ENCODE peak calls at places on chromosomes 11 and 22, in four cellular contexts. D is activated gamma-delta T cell treated with anti-CD3 and anti-CD28 coated beads, Interleukin-2, amount 50 U/mL, for 16 hours; Y is choroid plexus epithelial cell; Q is stimulated activated CD8-positive, alpha-beta memory T cell treated with anti-CD3 and anti-CD28 coated beads, Interleukin-12 subunit alpha, Interleukin-12 subunit beta, amount 100 ng/mL, for 4 hours. H is an unnamed sample.

GRCh38 chr11:122202951-122203456 is 87.0 kb upstream of the BLID start:
- DNase-seq in D (no peak), Q (no peak), Y (peak; percentile 86), H (peak; percentile 8)

GRCh38 chr11:68140496-68141246 is 19.5 kb upstream of the CHKA start:
- DNase-seq in D (no peak), Q (no peak), Y (no peak), H (no peak)

GRCh38 chr22:26768986-26769385 is 111.6 kb downstream of the MIAT start:
- DNase-seq in D (no peak), Q (no peak), Y (no peak), H (no peak)

GRCh38 chr11:57599381-57599780 is 1.9 kb downstream of the SERPING1 start:
- DNase-seq in D (no peak), Q (no peak), Y (peak; percentile 16), H (no peak)

GRCh38 chr22:42376721-42377177 is 55.5 kb downstream of the NFAM1 start:
- DNase-seq in Q (no peak), Y (peak; percentile 41), D (no peak), H (no peak)

GRCh38 chr11:114170226-114170625 is 110.7 kb downstream of the ZBTB16 start:
- DNase-seq in D (no peak), Y (no peak), Q (no peak), H (no peak)

GRCh38 chr22:44212936-44213335 is 32.2 kb downstream of the PARVG start:
- DNase-seq in Q (no peak), D (no peak), Y (no peak), H (no peak)

GRCh38 chr22:45202333-45203149 is 38.2 kb downstream of the KIAA0930 start:
- DNase-seq in Q (no peak), Y (no peak), D (no peak), H (no peak)

GRCh38 chr11:57190548-57190947 is 8.8 kb downstream of the LRRC55 start:
- DNase-seq in Y (no peak), D (no peak), Q (no peak), H (no peak)

GRCh38 chr11:10930961-10931760 is 73.3 kb upstream of the ZBED5 start:
- DNase-seq in Q (peak; percentile 34), Y (peak; percentile 68), D (peak; percentile 8), H (no peak)

GRCh38 chr22:34639911-34640310 is 426.0 kb upstream of the ISX start:
- DNase-seq in Q (no peak), D (no peak), Y (no peak), H (no peak)

GRCh38 chr11:34606326-34607120 is 14.4 kb upstream of the EHF start:
- DNase-seq in D (no peak), Q (no peak), Y (no peak), H (no peak)

GRCh38 chr22:38770257-38770949 is 14.6 kb upstream of the SUN2 start:
- DNase-seq in Y (no peak), Q (no peak), D (no peak), H (no peak)

GRCh38 chr22:17562906-17563870 is at the start of gene SLC25A18:
- DNase-seq in Q (no peak), D (no peak), Y (peak; percentile 92), H (no peak)

GRCh38 chr11:70606951-70607330 is 208.6 kb downstream of the CTTN start:
- DNase-seq in Y (no peak), Q (no peak), D (no peak), H (no peak)

GRCh38 chr11:58003036-58003435 is 20.6 kb upstream of the OR9Q1 start:
- DNase-seq in D (no peak), Q (no peak), Y (no peak), H (no peak)

GRCh38 chr11:119449498-119449897 is 26.5 kb upstream of the THY1 start:
- DNase-seq in D (no peak), Q (no peak), Y (no peak), H (no peak)

GRCh38 chr22:50696799-50697561 is 24.4 kb downstream of the SHANK3 start:
- DNase-seq in Q (no peak), Y (peak; percentile 14), D (no peak), H (no peak)

GRCh38 chr11:110177057-110177397 is 83.8 kb downstream of the ZC3H12C start:
- DNase-seq in Q (no peak), Y (no peak), D (no peak), H (no peak)

GRCh38 chr11:93724090-93724489 is 17.2 kb downstream of the TAF1D start:
- DNase-seq in D (no peak), Q (no peak), Y (no peak), H (no peak)

GRCh38 chr22:36369922-36370781 is 17.6 kb downstream of the MYH9 start:
- DNase-seq in D (no peak), Q (no peak), Y (peak; percentile 60), H (no peak)

GRCh38 chr22:27825174-27825573 is 23.6 kb upstream of the MN1 start:
- DNase-seq in D (no peak), Q (no peak), Y (no peak), H (no peak)

GRCh38 chr11:102114032-102114431 is 3.8 kb downstream of the YAP1 start:
- DNase-seq in D (no peak), Y (no peak), Q (no peak), H (no peak)

GRCh38 chr11:34730544-34731295 is 109.8 kb downstream of the EHF start:
- DNase-seq in Q (no peak), D (no peak), Y (no peak), H (no peak)

GRCh38 chr11:68682531-68682931 is 1.8 kb upstream of the GAL start:
- DNase-seq in D (no peak), Y (no peak), Q (no peak), H (no peak)

GRCh38 chr11:1223346-1224108 is 661 bp downstream of the MUC5B start:
- DNase-seq in D (no peak), Q (no peak), Y (no peak), H (no peak)

GRCh38 chr11:70517996-70518907 is 119.9 kb downstream of the CTTN start:
- DNase-seq in Y (no peak), D (no peak), Q (no peak), H (no peak)

GRCh38 chr11:13126430-13126829 is 117.3 kb downstream of the RASSF10 start:
- DNase-seq in D (no peak), Q (no peak), Y (peak; percentile 94), H (no peak)

GRCh38 chr22:31394326-31394725 is 5.1 kb upstream of the DRG1 start:
- DNase-seq in Y (no peak), D (no peak), Q (no peak), H (no peak)

GRCh38 chr11:126840975-126841374 is 159.6 kb downstream of the KIRREL3 start:
- DNase-seq in Q (no peak), D (no peak), Y (no peak), H (no peak)

GRCh38 chr22:35437038-35437437 is 37.1 kb downstream of the MCM5 start:
- DNase-seq in D (no peak), Y (no peak), Q (no peak), H (no peak)

GRCh38 chr11:26649884-26650283 is 72.0 kb downstream of the SLC5A12 start:
- DNase-seq in D (no peak), Q (no peak), Y (peak; percentile 87), H (peak; percentile 3)